ENCODE peak calls at places on chromosomes 12 and 14, in ten cellular contexts. One of them, this sample, is unnamed.

GRCh38 chr14:90384543-90384911 is 12.3 kb upstream of the CALM1 start:
- DNase-seq in stimulated activated CD8-positive, alpha-beta memory T cell treated with anti-CD3 and anti-CD28 coated beads, Interleukin-4, amount 100 ng/mL, for 1 hour: no peak
- DNase-seq in T-cell: no peak
- DNase-seq in fibroblast of pulmonary artery: no peak
- DNase-seq in renal cortical epithelial cell: no peak
- DNase-seq in pancreas: no peak
- DNase-seq in T-helper 1 cell: no peak
- DNase-seq in endothelial cell: no peak
- DNase-seq in activated T-cell treated with anti-CD3 and anti-CD28 coated beads, Interleukin-2, amount 50 U/mL, for 4 hours: no peak
- DNase-seq in ureter: no peak
- DNase-seq in this sample: no peak

GRCh38 chr12:2745655-2746054 is 49.1 kb upstream of the FKBP4 start:
- DNase-seq in pancreas: no peak
- DNase-seq in endothelial cell: no peak
- DNase-seq in fibroblast of pulmonary artery: no peak
- DNase-seq in renal cortical epithelial cell: no peak
- DNase-seq in stimulated activated CD8-positive, alpha-beta memory T cell treated with anti-CD3 and anti-CD28 coated beads, Interleukin-4, amount 100 ng/mL, for 1 hour: no peak
- DNase-seq in T-cell: no peak
- DNase-seq in T-helper 1 cell: no peak
- DNase-seq in activated T-cell treated with anti-CD3 and anti-CD28 coated beads, Interleukin-2, amount 50 U/mL, for 4 hours: no peak
- DNase-seq in ureter: no peak
- DNase-seq in this sample: no peak

GRCh38 chr14:60266021-60266937 is 17.3 kb downstream of the PPM1A start:
- DNase-seq in stimulated activated CD8-positive, alpha-beta memory T cell treated with anti-CD3 and anti-CD28 coated beads, Interleukin-4, amount 100 ng/mL, for 1 hour: no peak
- DNase-seq in T-helper 1 cell: no peak
- DNase-seq in endothelial cell: peak
- DNase-seq in pancreas: no peak
- DNase-seq in renal cortical epithelial cell: no peak
- DNase-seq in activated T-cell treated with anti-CD3 and anti-CD28 coated beads, Interleukin-2, amount 50 U/mL, for 4 hours: no peak
- DNase-seq in ureter: no peak
- DNase-seq in fibroblast of pulmonary artery: peak
- DNase-seq in T-cell: peak
- DNase-seq in this sample: no peak

GRCh38 chr12:89525002-89525823 is 617 bp upstream of the GALNT4 start:
- DNase-seq in endothelial cell: peak
- DNase-seq in fibroblast of pulmonary artery: peak
- DNase-seq in T-helper 1 cell: peak
- DNase-seq in renal cortical epithelial cell: no peak
- DNase-seq in ureter: peak
- DNase-seq in T-cell: peak
- DNase-seq in pancreas: peak
- DNase-seq in stimulated activated CD8-positive, alpha-beta memory T cell treated with anti-CD3 and anti-CD28 coated beads, Interleukin-4, amount 100 ng/mL, for 1 hour: no peak
- DNase-seq in activated T-cell treated with anti-CD3 and anti-CD28 coated beads, Interleukin-2, amount 50 U/mL, for 4 hours: peak
- DNase-seq in this sample: peak

GRCh38 chr12:46005151-46005797 is 14.9 kb upstream of the SCAF11 start:
- DNase-seq in fibroblast of pulmonary artery: peak
- DNase-seq in ureter: no peak
- DNase-seq in pancreas: no peak
- DNase-seq in T-cell: no peak
- DNase-seq in T-helper 1 cell: no peak
- DNase-seq in renal cortical epithelial cell: no peak
- DNase-seq in endothelial cell: no peak
- DNase-seq in stimulated activated CD8-positive, alpha-beta memory T cell treated with anti-CD3 and anti-CD28 coated beads, Interleukin-4, amount 100 ng/mL, for 1 hour: no peak
- DNase-seq in activated T-cell treated with anti-CD3 and anti-CD28 coated beads, Interleukin-2, amount 50 U/mL, for 4 hours: no peak
- DNase-seq in this sample: no peak

GRCh38 chr12:75196865-75197264 is 12.8 kb downstream of the KCNC2 start:
- DNase-seq in pancreas: no peak
- DNase-seq in endothelial cell: no peak
- DNase-seq in T-helper 1 cell: no peak
- DNase-seq in ureter: no peak
- DNase-seq in fibroblast of pulmonary artery: no peak
- DNase-seq in renal cortical epithelial cell: peak
- DNase-seq in T-cell: no peak
- DNase-seq in activated T-cell treated with anti-CD3 and anti-CD28 coated beads, Interleukin-2, amount 50 U/mL, for 4 hours: no peak
- DNase-seq in stimulated activated CD8-positive, alpha-beta memory T cell treated with anti-CD3 and anti-CD28 coated beads, Interleukin-4, amount 100 ng/mL, for 1 hour: no peak
- DNase-seq in this sample: no peak

GRCh38 chr12:22978962-22979361 is 354.0 kb downstream of the ETNK1 start:
- DNase-seq in T-helper 1 cell: no peak
- DNase-seq in T-cell: no peak
- DNase-seq in renal cortical epithelial cell: peak
- DNase-seq in endothelial cell: no peak
- DNase-seq in stimulated activated CD8-positive, alpha-beta memory T cell treated with anti-CD3 and anti-CD28 coated beads, Interleukin-4, amount 100 ng/mL, for 1 hour: no peak
- DNase-seq in ureter: no peak
- DNase-seq in activated T-cell treated with anti-CD3 and anti-CD28 coated beads, Interleukin-2, amount 50 U/mL, for 4 hours: no peak
- DNase-seq in pancreas: no peak
- DNase-seq in fibroblast of pulmonary artery: peak
- DNase-seq in this sample: no peak

GRCh38 chr14:56888274-56888673 is 78.0 kb upstream of the OTX2 start:
- DNase-seq in stimulated activated CD8-positive, alpha-beta memory T cell treated with anti-CD3 and anti-CD28 coated beads, Interleukin-4, amount 100 ng/mL, for 1 hour: no peak
- DNase-seq in renal cortical epithelial cell: no peak
- DNase-seq in ureter: no peak
- DNase-seq in pancreas: no peak
- DNase-seq in fibroblast of pulmonary artery: no peak
- DNase-seq in T-cell: no peak
- DNase-seq in activated T-cell treated with anti-CD3 and anti-CD28 coated beads, Interleukin-2, amount 50 U/mL, for 4 hours: no peak
- DNase-seq in T-helper 1 cell: no peak
- DNase-seq in endothelial cell: no peak
- DNase-seq in this sample: no peak

GRCh38 chr14:99255621-99256482 is 16.1 kb downstream of the BCL11B start:
- DNase-seq in pancreas: no peak
- DNase-seq in endothelial cell: no peak
- DNase-seq in renal cortical epithelial cell: no peak
- DNase-seq in stimulated activated CD8-positive, alpha-beta memory T cell treated with anti-CD3 and anti-CD28 coated beads, Interleukin-4, amount 100 ng/mL, for 1 hour: no peak
- DNase-seq in fibroblast of pulmonary artery: no peak
- DNase-seq in T-cell: peak
- DNase-seq in activated T-cell treated with anti-CD3 and anti-CD28 coated beads, Interleukin-2, amount 50 U/mL, for 4 hours: no peak
- DNase-seq in T-helper 1 cell: no peak
- DNase-seq in ureter: no peak
- DNase-seq in this sample: no peak

GRCh38 chr14:72589652-72590051 is 304.2 kb downstream of the DPF3 start:
- DNase-seq in activated T-cell treated with anti-CD3 and anti-CD28 coated beads, Interleukin-2, amount 50 U/mL, for 4 hours: no peak
- DNase-seq in stimulated activated CD8-positive, alpha-beta memory T cell treated with anti-CD3 and anti-CD28 coated beads, Interleukin-4, amount 100 ng/mL, for 1 hour: no peak
- DNase-seq in renal cortical epithelial cell: no peak
- DNase-seq in T-helper 1 cell: no peak
- DNase-seq in T-cell: no peak
- DNase-seq in ureter: no peak
- DNase-seq in fibroblast of pulmonary artery: no peak
- DNase-seq in pancreas: no peak
- DNase-seq in endothelial cell: no peak
- DNase-seq in this sample: no peak

GRCh38 chr12:128820723-128821432 is 2.9 kb downstream of the SLC15A4 start:
- DNase-seq in pancreas: no peak
- DNase-seq in ureter: no peak
- DNase-seq in fibroblast of pulmonary artery: no peak
- DNase-seq in stimulated activated CD8-positive, alpha-beta memory T cell treated with anti-CD3 and anti-CD28 coated beads, Interleukin-4, amount 100 ng/mL, for 1 hour: no peak
- DNase-seq in renal cortical epithelial cell: no peak
- DNase-seq in endothelial cell: no peak
- DNase-seq in T-helper 1 cell: no peak
- DNase-seq in activated T-cell treated with anti-CD3 and anti-CD28 coated beads, Interleukin-2, amount 50 U/mL, for 4 hours: no peak
- DNase-seq in T-cell: no peak
- DNase-seq in this sample: no peak

GRCh38 chr14:99753225-99754140 is 39.7 kb upstream of the EML1 start:
- DNase-seq in ureter: no peak
- DNase-seq in renal cortical epithelial cell: no peak
- DNase-seq in T-cell: no peak
- DNase-seq in T-helper 1 cell: no peak
- DNase-seq in endothelial cell: no peak
- DNase-seq in fibroblast of pulmonary artery: no peak
- DNase-seq in stimulated activated CD8-positive, alpha-beta memory T cell treated with anti-CD3 and anti-CD28 coated beads, Interleukin-4, amount 100 ng/mL, for 1 hour: no peak
- DNase-seq in pancreas: no peak
- DNase-seq in activated T-cell treated with anti-CD3 and anti-CD28 coated beads, Interleukin-2, amount 50 U/mL, for 4 hours: no peak
- DNase-seq in this sample: no peak

GRCh38 chr12:88052686-88053085 is 23.5 kb upstream of the C12orf50 start:
- DNase-seq in stimulated activated CD8-positive, alpha-beta memory T cell treated with anti-CD3 and anti-CD28 coated beads, Interleukin-4, amount 100 ng/mL, for 1 hour: no peak
- DNase-seq in ureter: no peak
- DNase-seq in activated T-cell treated with anti-CD3 and anti-CD28 coated beads, Interleukin-2, amount 50 U/mL, for 4 hours: no peak
- DNase-seq in endothelial cell: peak
- DNase-seq in pancreas: no peak
- DNase-seq in fibroblast of pulmonary artery: peak
- DNase-seq in T-helper 1 cell: no peak
- DNase-seq in T-cell: no peak
- DNase-seq in renal cortical epithelial cell: peak
- DNase-seq in this sample: no peak

GRCh38 chr12:132290203-132290540 is 39.2 kb downstream of the GALNT9 start:
- DNase-seq in stimulated activated CD8-positive, alpha-beta memory T cell treated with anti-CD3 and anti-CD28 coated beads, Interleukin-4, amount 100 ng/mL, for 1 hour: no peak
- DNase-seq in T-cell: no peak
- DNase-seq in renal cortical epithelial cell: no peak
- DNase-seq in T-helper 1 cell: no peak
- DNase-seq in pancreas: peak
- DNase-seq in activated T-cell treated with anti-CD3 and anti-CD28 coated beads, Interleukin-2, amount 50 U/mL, for 4 hours: no peak
- DNase-seq in ureter: no peak
- DNase-seq in endothelial cell: no peak
- DNase-seq in fibroblast of pulmonary artery: no peak
- DNase-seq in this sample: no peak

GRCh38 chr14:71856199-71856919 is 75.9 kb upstream of the RGS6 start:
- DNase-seq in ureter: no peak
- DNase-seq in endothelial cell: no peak
- DNase-seq in stimulated activated CD8-positive, alpha-beta memory T cell treated with anti-CD3 and anti-CD28 coated beads, Interleukin-4, amount 100 ng/mL, for 1 hour: no peak
- DNase-seq in renal cortical epithelial cell: peak
- DNase-seq in fibroblast of pulmonary artery: peak
- DNase-seq in T-cell: no peak
- DNase-seq in pancreas: no peak
- DNase-seq in activated T-cell treated with anti-CD3 and anti-CD28 coated beads, Interleukin-2, amount 50 U/mL, for 4 hours: no peak
- DNase-seq in T-helper 1 cell: no peak
- DNase-seq in this sample: no peak

GRCh38 chr12:12600659-12601058 is 11.0 kb upstream of the CREBL2 start:
- DNase-seq in pancreas: no peak
- DNase-seq in T-cell: no peak
- DNase-seq in T-helper 1 cell: no peak
- DNase-seq in fibroblast of pulmonary artery: peak
- DNase-seq in stimulated activated CD8-positive, alpha-beta memory T cell treated with anti-CD3 and anti-CD28 coated beads, Interleukin-4, amount 100 ng/mL, for 1 hour: no peak
- DNase-seq in ureter: no peak
- DNase-seq in renal cortical epithelial cell: no peak
- DNase-seq in activated T-cell treated with anti-CD3 and anti-CD28 coated beads, Interleukin-2, amount 50 U/mL, for 4 hours: no peak
- DNase-seq in endothelial cell: no peak
- DNase-seq in this sample: no peak

GRCh38 chr12:41983394-41983793 is 161.3 kb downstream of the GXYLT1 start:
- DNase-seq in fibroblast of pulmonary artery: no peak
- DNase-seq in activated T-cell treated with anti-CD3 and anti-CD28 coated beads, Interleukin-2, amount 50 U/mL, for 4 hours: no peak
- DNase-seq in T-helper 1 cell: no peak
- DNase-seq in ureter: no peak
- DNase-seq in endothelial cell: no peak
- DNase-seq in pancreas: no peak
- DNase-seq in T-cell: no peak
- DNase-seq in renal cortical epithelial cell: peak
- DNase-seq in stimulated activated CD8-positive, alpha-beta memory T cell treated with anti-CD3 and anti-CD28 coated beads, Interleukin-4, amount 100 ng/mL, for 1 hour: no peak
- DNase-seq in this sample: no peak